ENCODE peak calls at places on chromosome 1, in nine cellular contexts. T is astrocyte of the spinal cord; Q is progenitor cell of endocrine pancreas; W is activated T-cell treated with anti-CD3 and anti-CD28 coated beads for 24 hours; Z is NCI-H1694; Y is pulmonary artery endothelial cell; V is IMR-90; L is dorsolateral prefrontal cortex; P is activated CD4-positive, alpha-beta T cell treated with anti-CD3 and anti-CD28 coated beads, Interleukin-2, amount 50 U/mL, for 24 hours. D is an unnamed sample.

GRCh38 chr1:71559880-71560279 is 479.0 kb upstream of the ZRANB2 start:
- DNase-seq in Y (no peak), V (no peak), W (no peak), T (no peak), P (no peak), Q (no peak), L (no peak), Z (no peak), D (no peak)

GRCh38 chr1:83761084-83761760 is 237.7 kb downstream of the TTLL7 start:
- DNase-seq in Y (no peak), W (no peak), Z (no peak), P (no peak), V (no peak), Q (no peak), T (no peak), L (no peak), D (peak; percentile 37)

GRCh38 chr1:221439008-221439733 is 302.7 kb downstream of the DUSP10 start:
- DNase-seq in W (peak; percentile 58), Q (no peak), V (peak; percentile 96), P (peak; percentile 8), T (peak; percentile 78), L (no peak), Y (peak; percentile 83), Z (no peak), D (no peak)

GRCh38 chr1:61174060-61174788 is 91.9 kb downstream of the NFIA start:
- DNase-seq in Z (no peak), Q (no peak), W (no peak), P (no peak), Y (no peak), T (no peak), L (no peak), V (no peak), D (no peak)

GRCh38 chr1:247822060-247822459 is 1.9 kb downstream of the OR14A16 start:
- DNase-seq in L (no peak), P (no peak), W (no peak), T (no peak), Y (no peak), V (no peak), Q (no peak), Z (no peak), D (no peak)

GRCh38 chr1:14506471-14506870 is 92.0 kb upstream of the KAZN start:
- DNase-seq in Y (no peak), V (no peak), Q (no peak), Z (no peak), L (no peak), T (no peak), W (no peak), P (no peak), D (no peak)

GRCh38 chr1:13960376-13960987 is 260.5 kb downstream of the PRDM2 start:
- DNase-seq in L (peak; percentile 77), T (peak; percentile 43), V (peak; percentile 41), W (peak; percentile 51), Z (peak; percentile 19), Q (peak; percentile 67), P (peak; percentile 37), Y (no peak), D (peak; percentile 60)

GRCh38 chr1:218829143-218829542 is 344.5 kb upstream of the LYPLAL1 start:
- DNase-seq in Q (no peak), P (no peak), T (peak; percentile 61), V (peak; percentile 13), Y (no peak), Z (no peak), L (no peak), W (no peak), D (no peak)

GRCh38 chr1:43256675-43257570 is 12.9 kb upstream of the TMEM125 start:
- DNase-seq in W (no peak), Y (no peak), T (no peak), P (no peak), Z (no peak), L (no peak), V (no peak), Q (no peak), D (no peak)

GRCh38 chr1:38221006-38221649 is 174.5 kb upstream of the POU3F1 start:
- DNase-seq in Y (no peak), L (no peak), V (peak; percentile 29), W (no peak), P (no peak), Q (no peak), T (peak; percentile 69), Z (no peak), D (no peak)

GRCh38 chr1:54172614-54173312 is 20.0 kb upstream of the CDCP2 start:
- DNase-seq in L (no peak), P (no peak), T (peak; percentile 26), Z (no peak), Q (no peak), Y (peak; percentile 4), V (peak; percentile 45), W (no peak), D (no peak)

GRCh38 chr1:162357681-162358266 is 18.9 kb downstream of the SPATA46 start:
- DNase-seq in P (no peak), Y (no peak), W (no peak), Z (peak; percentile 21), T (peak; percentile 25), V (peak; percentile 31), L (no peak), Q (no peak), D (peak; percentile 45)

GRCh38 chr1:216032284-216032683 is 391.0 kb downstream of the USH2A start:
- DNase-seq in L (no peak), Z (no peak), V (no peak), Y (no peak), P (no peak), T (no peak), W (no peak), Q (no peak), D (no peak)

GRCh38 chr1:68213843-68214242 is 18.5 kb downstream of the WLS start:
- DNase-seq in W (no peak), Y (no peak), L (no peak), Q (no peak), V (peak; percentile 58), P (no peak), Z (peak; percentile 42), T (peak; percentile 76), D (peak; percentile 77)

GRCh38 chr1:31848381-31848897 is 32.6 kb upstream of the SPOCD1 start:
- DNase-seq in Q (no peak), Z (no peak), T (no peak), W (no peak), P (peak; percentile 13), L (no peak), V (no peak), Y (no peak), D (no peak)

D was measured in NCI-H146.